ENCODE peak calls at places on chromosomes 6 and 20, in seven cellular contexts. M is lung; N is psoas muscle; R is HCT116; U is tibial nerve; I is CD4-positive, alpha-beta memory T cell; H is naive thymus-derived CD4-positive, alpha-beta T cell. W is an unnamed sample. For H3K4me1, the result is how much of the 10 kb centered on the place peaks cover.

GRCh38 chr6:142872376-142872775 is 72.6 kb downstream of the HIVEP2 start:
- DNase-seq in I (no peak), R (no peak), N (no peak), M (no peak), H (no peak), U (no peak), W (no peak)

GRCh38 chr6:133184798-133185380 is 56.3 kb upstream of the EYA4 start:
- DNase-seq in M (no peak), N (no peak), U (no peak), I (no peak), H (no peak), R (no peak), W (peak)

GRCh38 chr6:170254315-170255213 is 36.3 kb downstream of the DLL1 start:
- DNase-seq in H (no peak), U (no peak), R (no peak), N (no peak), M (no peak), I (no peak), W (no peak)

GRCh38 chr20:3654326-3655031 is 8.7 kb downstream of the GFRA4 start:
- DNase-seq in M (no peak), I (no peak), U (no peak), H (no peak), N (no peak), R (no peak), W (no peak)

GRCh38 chr6:111263837-111264236 is 176.5 kb downstream of the SLC16A10 start:
- DNase-seq in N (no peak), I (no peak), H (no peak), U (no peak), M (no peak), R (peak), W (no peak)

GRCh38 chr6:160160450-160160849 is 38.8 kb downstream of the SLC22A1 start:
- DNase-seq in I (no peak), H (no peak), N (no peak), U (no peak), R (no peak), M (no peak), W (no peak)

GRCh38 chr6:126380072-126380583 is 40.2 kb downstream of the CENPW start:
- DNase-seq in N (no peak), I (no peak), R (no peak), H (no peak), M (no peak), U (no peak), W (no peak)

GRCh38 chr6:32972353-32973143 is 4.2 kb downstream of the BRD2 start:
- DNase-seq in N (no peak), M (peak), I (peak), R (no peak), H (peak), U (no peak), W (peak)

GRCh38 chr6:126143650-126144260 is 157.4 kb downstream of the TRMT11 start:
- DNase-seq in N (no peak), R (no peak), H (no peak), I (no peak), U (no peak), M (no peak), W (peak)

GRCh38 chr20:63366658-63367360 is 5.7 kb upstream of the CHRNA4 start:
- DNase-seq in I (no peak), H (no peak), U (no peak), M (no peak), N (no peak), R (no peak), W (peak)

GRCh38 chr6:34970962-34971361 is 81.9 kb downstream of the ANKS1A start:
- DNase-seq in R (no peak), U (no peak), N (no peak), H (no peak), I (no peak), M (no peak), W (no peak)

GRCh38 chr6:74249658-74250057 is 553.7 kb downstream of the CD109 start:
- DNase-seq in M (no peak), H (no peak), I (no peak), R (no peak), U (no peak), N (no peak), W (no peak)

GRCh38 chr20:48793776-48794175 is 34.0 kb downstream of the PREX1 start:
- DNase-seq in N (no peak), I (no peak), H (no peak), M (no peak), R (no peak), U (no peak), W (no peak)
- H3K4me1 ChIP-seq in N (under half), I (half or more), H (half or more), M (under half), R (under half), U (half or more), W (under half)

GRCh38 chr20:51305316-51306052 is 237.0 kb downstream of the NFATC2 start:
- DNase-seq in R (no peak), H (no peak), M (no peak), U (no peak), N (no peak), I (no peak), W (no peak)
- H3K4me1 ChIP-seq in R (under half), H (under half), M (under half), U (under half), N (under half), I (under half), W (under half)

GRCh38 chr20:23230766-23231385 is 119.7 kb upstream of the NXT1 start:
- DNase-seq in U (no peak), R (no peak), M (no peak), N (no peak), H (no peak), I (no peak), W (no peak)
- H3K4me1 ChIP-seq in U (under half), R (under half), M (under half), N (under half), H (under half), I (under half), W (under half)

GRCh38 chr6:138692978-138693909 is 80.3 kb upstream of the CCDC28A start:
- DNase-seq in U (peak), N (peak), R (peak), H (peak), I (peak), M (peak), W (peak)
- H3K4me1 ChIP-seq in U (under half), N (under half), R (under half), H (under half), I (under half), M (under half), W (under half)

DNA sequence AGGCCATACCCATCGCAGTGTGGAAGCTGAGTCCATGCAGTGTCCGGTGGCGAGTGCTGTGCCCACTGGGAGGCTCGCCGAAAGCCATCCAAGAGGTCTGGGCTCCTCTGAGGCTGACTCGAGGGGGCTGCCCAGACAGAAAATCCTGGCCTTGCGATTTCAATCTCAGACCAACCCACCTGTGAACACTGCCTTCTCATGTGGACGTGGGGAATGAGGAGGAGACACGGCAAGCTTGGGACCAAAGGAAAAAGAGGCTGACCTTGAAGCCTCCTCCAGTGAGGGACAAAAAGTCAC is 157.2 kb upstream of the AFDN start:
- DNase-seq in U (no peak), N (no peak), R (no peak), M (no peak), H (no peak), I (no peak), W (no peak)
- H3K4me1 ChIP-seq in U (under half), N (under half), R (under half), M (under half), H (under half), I (under half), W (under half)

GRCh38 chr6:137818440-137818839 is 48.6 kb upstream of the TNFAIP3 start:
- DNase-seq in H (no peak), M (no peak), U (no peak), N (no peak), I (no peak), R (no peak), W (no peak)

GRCh38 chr6:137821486-137821885 is 45.6 kb upstream of the TNFAIP3 start:
- DNase-seq in M (no peak), I (no peak), R (no peak), U (no peak), H (no peak), N (no peak), W (no peak)

GRCh38 chr6:137819740-137820139 is 47.3 kb upstream of the TNFAIP3 start:
- DNase-seq in R (no peak), I (peak), H (peak), U (no peak), N (no peak), M (no peak), W (no peak)

GRCh38 chr6:137820425-137820824 is 46.6 kb upstream of the TNFAIP3 start:
- DNase-seq in I (no peak), M (no peak), N (no peak), U (no peak), R (no peak), H (no peak), W (no peak)

GRCh38 chr6:137820952-137821351 is 46.1 kb upstream of the TNFAIP3 start:
- DNase-seq in H (no peak), M (no peak), I (no peak), R (no peak), U (no peak), N (no peak), W (no peak)
- H3K4me1 ChIP-seq in H (under half), M (under half), I (half or more), R (under half), U (under half), N (under half), W (under half)

GRCh38 chr20:57467742-57468141 is 57.2 kb downstream of the CTCFL start:
- DNase-seq in R (no peak), M (no peak), U (no peak), I (no peak), H (no peak), N (no peak), W (peak)
- H3K4me1 ChIP-seq in R (under half), M (under half), U (under half), I (under half), H (under half), N (under half), W (under half)

DNA sequence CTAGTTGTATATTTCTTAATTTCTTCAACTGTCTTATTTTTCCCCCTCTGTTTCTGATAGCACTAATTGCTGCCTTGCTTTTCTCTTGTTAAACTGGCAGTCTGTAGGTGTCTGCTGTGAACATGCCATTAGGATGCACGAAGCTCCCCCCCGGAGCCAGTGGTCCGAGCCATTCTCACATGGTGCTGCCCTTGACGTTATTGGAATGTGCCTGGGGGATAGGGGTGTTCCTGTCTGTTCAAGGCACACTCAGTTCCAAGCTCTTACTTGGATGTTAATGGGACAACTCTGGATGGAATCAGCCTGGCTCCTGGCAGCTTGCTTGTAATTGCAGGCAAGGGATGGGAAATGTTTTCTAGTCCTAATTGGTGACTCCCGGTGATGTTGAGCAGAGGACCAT is 68.4 kb downstream of the RREB1 start:
- DNase-seq in H (no peak), U (no peak), R (no peak), I (no peak), M (no peak), N (no peak), W (no peak)
- H3K4me1 ChIP-seq in H (under half), U (half or more), R (under half), I (under half), M (under half), N (under half), W (under half)